ENCODE peak calls at places on chromosomes 1 and 21, in ten cellular contexts. C is AG09309, G is Panc1, W is transverse colon, O is ascending aorta, V is colonic mucosa, R is left ventricle myocardium inferior, J is mucosa of descending colon, I is retinal pigment epithelial cell, Q is foreskin fibroblast. L is an unnamed sample.

GRCh38 chr1:7228252-7228961 is 443.2 kb downstream of the CAMTA1 start:
- DNase-seq in I (no peak), V (peak; percentile 7), W (no peak), Q (no peak), O (no peak), R (no peak), C (no peak), G (no peak), J (no peak), L (no peak)

GRCh38 chr1:98420376-98421097 is 241.0 kb upstream of the SNX7 start:
- DNase-seq in Q (peak; percentile 57), C (no peak), W (no peak), G (no peak), V (no peak), O (no peak), I (no peak), R (no peak), J (no peak), L (no peak)

GRCh38 chr1:88472283-88472682 is 211.8 kb upstream of the PKN2 start:
- DNase-seq in W (no peak), C (no peak), G (no peak), R (no peak), O (no peak), V (no peak), Q (no peak), I (no peak), J (no peak), L (no peak)

GRCh38 chr21:39863111-39863510 is 4.1 kb upstream of the PCP4 start:
- DNase-seq in C (no peak), O (no peak), W (peak; percentile 13), J (no peak), R (no peak), I (peak; percentile 73), V (peak; percentile 57), Q (peak; percentile 2), G (no peak), L (peak; percentile 37)

GRCh38 chr1:108316545-108316944 is 72.7 kb upstream of the NBPF4 start:
- DNase-seq in Q (peak; percentile 7), R (no peak), O (no peak), G (no peak), J (no peak), V (no peak), W (no peak), I (no peak), C (no peak), L (no peak)

GRCh38 chr1:91596474-91596873 is 95.8 kb downstream of the CDC7 start:
- DNase-seq in J (no peak), Q (peak; percentile 73), C (no peak), R (no peak), V (no peak), O (no peak), G (no peak), I (no peak), W (no peak), L (no peak)

GRCh38 chr1:244053831-244054230 is 2.7 kb downstream of the ZBTB18 start:
- DNase-seq in V (no peak), O (no peak), G (no peak), R (no peak), J (no peak), Q (no peak), I (no peak), W (no peak), C (no peak), L (no peak)

GRCh38 chr1:5481889-5482288 is 510.3 kb downstream of the NPHP4 start:
- DNase-seq in I (no peak), J (no peak), C (no peak), O (no peak), R (no peak), W (no peak), G (no peak), Q (no peak), V (no peak), L (no peak)

GRCh38 chr1:201964266-201964665 is 9.0 kb downstream of the TIMM17A start:
- DNase-seq in G (no peak), Q (peak; percentile 24), I (no peak), V (no peak), J (no peak), O (no peak), W (no peak), C (peak; percentile 73), R (no peak), L (no peak)

GRCh38 chr21:46605759-46606426 is 1.0 kb upstream of the S100B start:
- DNase-seq in W (peak; percentile 55), J (peak; percentile 69), C (no peak), Q (no peak), R (peak; percentile 37), G (no peak), I (no peak), O (peak; percentile 33), V (no peak), L (no peak)

GRCh38 chr1:235874226-235874625 is 7.5 kb upstream of the LYST start:
- DNase-seq in I (no peak), R (no peak), C (no peak), W (no peak), J (no peak), Q (no peak), V (no peak), G (no peak), O (no peak), L (no peak)

GRCh38 chr1:235069577-235070563 is 58.8 kb downstream of the TOMM20 start:
- DNase-seq in G (peak; percentile 99), I (peak; percentile 84), J (peak; percentile 88), C (no peak), O (peak; percentile 84), R (peak; percentile 55), W (peak; percentile 68), V (peak; percentile 89), Q (peak; percentile 83), L (peak; percentile 93)

GRCh38 chr1:15088146-15089025 is 65.2 kb upstream of the TMEM51 start:
- DNase-seq in V (no peak), I (no peak), G (no peak), Q (peak; percentile 39), C (no peak), R (no peak), W (no peak), J (no peak), O (no peak), L (no peak)

GRCh38 chr1:33667386-33668282 is 195.2 kb downstream of the ZSCAN20 start:
- DNase-seq in W (no peak), J (no peak), G (no peak), C (no peak), R (no peak), V (no peak), I (no peak), O (no peak), Q (no peak), L (no peak)

GRCh38 chr1:43414634-43415223 is 25.0 kb downstream of the SZT2 start:
- DNase-seq in V (peak; percentile 71), O (no peak), Q (peak; percentile 63), R (peak; percentile 38), C (no peak), W (peak; percentile 66), J (no peak), I (no peak), G (peak; percentile 20), L (no peak)

GRCh38 chr1:26164036-26164927 is 4.5 kb downstream of the C1orf232 start:
- DNase-seq in Q (peak; percentile 69), R (peak; percentile 45), O (no peak), C (no peak), J (no peak), G (no peak), I (no peak), V (no peak), W (peak; percentile 28), L (no peak)
- TF ChIP-seq CTCF in Q (peak; percentile 16), R (peak; percentile 86), O (no peak), C (peak; percentile 41), J (peak; percentile 78), G (peak; percentile 97), I (peak; percentile 31), V (peak; percentile 33), W (peak; percentile 22), L (peak; percentile 40)

GRCh38 chr1:92953491-92953890 is 7.8 kb downstream of the DIPK1A start:
- DNase-seq in Q (no peak), G (no peak), V (no peak), O (no peak), J (no peak), W (no peak), C (no peak), I (no peak), R (no peak), L (no peak)
- H3K4me3 ChIP-seq in Q (no peak overlapping the region), G (no peak overlapping the region), V (no peak overlapping the region), O (no peak overlapping the region), J (no peak overlapping the region), W (no peak overlapping the region), C (no peak overlapping the region), I (no peak overlapping the region), R (no peak overlapping the region), L (no peak overlapping the region)

DNA sequence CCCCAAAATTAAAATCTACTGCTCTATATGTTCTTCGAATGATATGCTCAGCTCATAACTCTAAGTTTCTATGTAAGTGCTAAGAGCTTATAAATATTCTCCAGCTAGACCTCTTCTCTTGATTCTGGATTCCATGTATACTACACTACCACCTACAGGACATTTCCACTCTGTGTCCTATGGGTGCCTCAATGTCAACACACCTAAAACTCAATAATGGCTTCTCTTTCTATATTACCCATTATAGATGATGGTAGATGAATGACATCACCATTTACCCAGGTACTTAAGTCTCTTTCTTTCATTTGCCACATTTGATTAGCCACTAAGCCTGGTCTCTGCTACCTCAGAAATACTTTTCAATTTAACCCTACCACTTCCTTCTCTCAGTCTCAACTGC is 41.3 kb downstream of the TBX19 start:
- DNase-seq in J (no peak), R (no peak), Q (peak; percentile 68), I (peak; percentile 5), C (no peak), W (no peak), G (no peak), V (no peak), O (no peak), L (no peak)
- TF ChIP-seq CTCF in J (no peak), R (peak; percentile 60), Q (peak; percentile 44), I (peak; percentile 42), C (peak; percentile 63), W (peak; percentile 28), G (peak; percentile 33), V (no peak), O (no peak), L (peak; percentile 58)

GRCh38 chr21:45387506-45387905 is 17.5 kb upstream of the COL18A1 start:
- DNase-seq in W (no peak), Q (no peak), O (no peak), V (no peak), I (no peak), J (peak; percentile 11), G (no peak), R (peak; percentile 9), C (no peak), L (no peak)

GRCh38 chr21:45384656-45385548 is 20.1 kb upstream of the COL18A1 start:
- DNase-seq in G (no peak), O (no peak), I (no peak), C (no peak), J (peak; percentile 37), R (no peak), V (no peak), W (no peak), Q (peak; percentile 31), L (no peak)

GRCh38 chr21:45386728-45387371 is 18.1 kb upstream of the COL18A1 start:
- DNase-seq in V (no peak), R (peak; percentile 37), W (no peak), C (peak; percentile 75), I (no peak), J (peak; percentile 54), G (no peak), O (no peak), Q (peak; percentile 97), L (no peak)

GRCh38 chr21:45385549-45386050 is 19.4 kb upstream of the COL18A1 start:
- DNase-seq in G (no peak), R (peak; percentile 6), V (no peak), O (no peak), W (no peak), J (peak; percentile 29), I (no peak), Q (peak; percentile 38), C (no peak), L (no peak)

GRCh38 chr21:45386336-45386727 is 18.6 kb upstream of the COL18A1 start:
- DNase-seq in C (no peak), G (no peak), R (peak; percentile 7), J (peak; percentile 37), V (no peak), W (no peak), Q (peak; percentile 15), I (no peak), O (no peak), L (no peak)
- H3K4me3 ChIP-seq in C (no peak overlapping the region), G (no peak overlapping the region), R (no peak overlapping the region), J (no peak overlapping the region), V (no peak overlapping the region), W (no peak overlapping the region), Q (no peak overlapping the region), I (no peak overlapping the region), O (no peak overlapping the region), L (no peak overlapping the region)